ENCODE peak calls at places on chromosomes 11 and 22, in five cellular contexts. K is ELF-1; N is Calu3; I is activated effector memory CD4-positive, alpha-beta T cell treated with anti-CD3 and anti-CD28 coated beads, Interleukin-2, amount 50 U/mL, for 16 hours; D is naive B cell. X is an unnamed sample.

GRCh38 chr11:117824571-117825537 is at the start of gene FXYD2:
- DNase-seq in D (no peak), I (peak), N (no peak), K (no peak), X (peak)

GRCh38 chr11:75450826-75451783 is 18.1 kb upstream of the KLHL35 start:
- DNase-seq in I (peak), K (peak), D (no peak), N (peak), X (no peak)

GRCh38 chr11:2655834-2656622 is 43.8 kb downstream of the KCNQ1OT1 start:
- DNase-seq in I (no peak), K (no peak), N (peak), D (no peak), X (peak)

GRCh38 chr11:74282421-74282820 is 29.0 kb downstream of the P4HA3 start:
- DNase-seq in N (no peak), K (no peak), I (no peak), D (no peak), X (peak)

GRCh38 chr11:22976146-22976545 is 115.9 kb upstream of the CCDC179 start:
- DNase-seq in N (peak), I (no peak), D (no peak), K (no peak), X (no peak)

GRCh38 chr11:112118176-112118575 is 31.5 kb downstream of the SDHD start:
- DNase-seq in D (no peak), K (no peak), N (no peak), I (no peak), X (no peak)

GRCh38 chr22:48456449-48456848 is 1371.2 kb downstream of the BRD1 start:
- DNase-seq in K (no peak), I (no peak), N (no peak), D (no peak), X (no peak)

GRCh38 chr11:34926831-34927132 is 10.4 kb downstream of the PDHX start:
- DNase-seq in I (no peak), K (no peak), N (no peak), D (no peak), X (no peak)

GRCh38 chr11:112172362-112172994 is 2.8 kb upstream of the BCO2 start:
- DNase-seq in K (no peak), N (no peak), D (no peak), I (no peak), X (no peak)

GRCh38 chr22:41499624-41500280 is 30.8 kb downstream of the ACO2 start:
- DNase-seq in K (no peak), N (no peak), I (no peak), D (no peak), X (no peak)

GRCh38 chr22:20624161-20624616 is 116.8 kb downstream of the MED15 start:
- DNase-seq in D (no peak), N (no peak), K (no peak), I (no peak), X (no peak)

GRCh38 chr11:66956689-66957290 is 1.4 kb downstream of the PC start:
- DNase-seq in I (no peak), K (peak), N (peak), D (no peak), X (peak)

GRCh38 chr11:79546366-79546765 is 105.5 kb upstream of the TENM4 start:
- DNase-seq in I (no peak), D (no peak), N (no peak), K (no peak), X (no peak)

GRCh38 chr11:623999-624704 is 603 bp downstream of the CDHR5 start:
- DNase-seq in N (peak), K (no peak), I (no peak), D (no peak), X (no peak)

GRCh38 chr22:20567993-20568417 is 60.6 kb downstream of the MED15 start:
- DNase-seq in K (no peak), I (no peak), N (peak), D (no peak), X (peak)

GRCh38 chr11:128022761-128023160 is 564.6 kb downstream of the ETS1 start:
- DNase-seq in D (no peak), N (no peak), I (no peak), K (no peak), X (no peak)

GRCh38 chr11:102341844-102342318 is 5.1 kb upstream of the BIRC2 start:
- DNase-seq in N (peak), I (peak), D (peak), K (peak), X (no peak)

GRCh38 chr11:116579857-116580727 is 192.7 kb downstream of the BUD13 start:
- DNase-seq in D (no peak), I (no peak), N (no peak), K (peak), X (no peak)

GRCh38 chr22:43152355-43153071 is 1.2 kb downstream of the TSPO start:
- DNase-seq in K (peak), I (peak), N (peak), D (peak), X (peak)

GRCh38 chr11:112128483-112129121 is 35.3 kb downstream of the IL18 start:
- DNase-seq in D (no peak), I (no peak), N (peak), K (no peak), X (no peak)

GRCh38 chr11:607020-607780 is 8.6 kb downstream of the IRF7 start:
- DNase-seq in I (no peak), D (no peak), K (peak), N (no peak), X (no peak)

GRCh38 chr22:27252282-27253049 is 549.1 kb downstream of the MN1 start:
- DNase-seq in K (no peak), I (no peak), D (no peak), N (peak), X (no peak)

GRCh38 chr22:37659066-37659896 is 758 bp downstream of the PDXP start:
- DNase-seq in I (peak), K (no peak), N (no peak), D (peak), X (no peak)

GRCh38 chr11:45779602-45780001 is 25.3 kb upstream of the SLC35C1 start:
- DNase-seq in I (no peak), N (no peak), D (no peak), K (no peak), X (no peak)

GRCh38 chr11:47464479-47464878 is 15.5 kb upstream of the RAPSN start:
- DNase-seq in N (no peak), I (peak), K (peak), D (no peak), X (peak)

GRCh38 chr22:28801845-28802594 is 1.7 kb upstream of the XBP1 start:
- DNase-seq in N (peak), K (peak), D (no peak), I (no peak), X (no peak)

GRCh38 chr11:62401781-62402180 is 17.1 kb upstream of the SCGB1A1 start:
- DNase-seq in I (no peak), K (no peak), N (no peak), D (no peak), X (peak)

GRCh38 chr11:42544726-42545125 is 767.1 kb upstream of the API5 start:
- DNase-seq in I (no peak), D (no peak), N (no peak), K (no peak), X (no peak)

X was measured in upper lobe of right lung.